ENCODE peak calls at places on chromosomes 12 and 14, in seven cellular contexts. Z is Right ventricle myocardium superior; C is GM12892; I is head of caudate nucleus; V is hepatic stellate cell; M is NCI-H1694 treated with DMSO at 0.1 percent for 48 hours; H is activated T-helper 1 cell treated with anti-CD3 and anti-CD28 coated beads, Interleukin-12 subunit alpha, Interleukin-12 subunit beta, Interleukin-2, Interleukin-4 antibody, amounts not matched to agents 30 ng/mL and 10 ng/mL and 1 ng/mL, durations not matched to agents 14 hours and 24 hours and 36 hours. S is an unnamed sample.

GRCh38 chr14:58789106-58789505 is 151.3 kb downstream of the DACT1 start:
- DNase-seq in Z (no peak), C (no peak), I (no peak), V (no peak), M (no peak), H (no peak), S (no peak)

GRCh38 chr12:106409898-106410297 is 52.4 kb downstream of the POLR3B start:
- DNase-seq in Z (no peak), C (no peak), I (no peak), V (no peak), M (no peak), H (no peak), S (no peak)

GRCh38 chr14:103755060-103755459 is 39.5 kb downstream of the ZFYVE21 start:
- DNase-seq in Z (no peak), C (no peak), I (no peak), V (no peak), M (no peak), H (no peak), S (no peak)

GRCh38 chr12:115522010-115522409 is 755.5 kb downstream of the MED13L start:
- DNase-seq in Z (no peak), C (no peak), I (no peak), V (no peak), M (no peak), H (no peak), S (no peak)

GRCh38 chr12:56751712-56752598 is at the start of gene PRIM1:
- DNase-seq in Z (peak; percentile 92), C (peak; percentile 92), I (peak; percentile 94), V (peak; percentile 91), M (peak; percentile 64), H (peak; percentile 85), S (peak; percentile 85)

GRCh38 chr14:101026341-101026740 is 122.8 kb upstream of the RTL1 start:
- DNase-seq in Z (no peak), C (no peak), I (no peak), V (no peak), M (no peak), H (no peak), S (no peak)

GRCh38 chr12:57089259-57090245 is 638 bp downstream of the NAB2 start:
- DNase-seq in Z (peak; percentile 89), C (no peak), I (peak; percentile 81), V (peak; percentile 65), M (no peak), H (peak; percentile 51), S (no peak)

GRCh38 chr14:31843361-31844091 is 233.6 kb upstream of the ARHGAP5 start:
- DNase-seq in Z (no peak), C (no peak), I (no peak), V (no peak), M (no peak), H (no peak), S (no peak)

GRCh38 chr14:57485635-57486034 is 8.0 kb downstream of the CCDC198 start:
- DNase-seq in Z (no peak), C (no peak), I (no peak), V (no peak), M (no peak), H (no peak), S (no peak)

GRCh38 chr14:66944872-66945271 is 244.4 kb upstream of the GARIN2 start:
- DNase-seq in Z (no peak), C (no peak), I (no peak), V (no peak), M (no peak), H (no peak), S (peak; percentile 14)

GRCh38 chr12:110126557-110126956 is 2.4 kb downstream of the IFT81 start:
- DNase-seq in Z (no peak), C (no peak), I (no peak), V (no peak), M (no peak), H (no peak), S (no peak)

GRCh38 chr12:117112268-117112595 is 13.0 kb upstream of the TESC start:
- DNase-seq in Z (no peak), C (no peak), I (no peak), V (no peak), M (no peak), H (no peak), S (no peak)

GRCh38 chr12:46557539-46558373 is 185.2 kb upstream of the SLC38A2 start:
- DNase-seq in Z (no peak), C (no peak), I (no peak), V (no peak), M (no peak), H (no peak), S (no peak)

GRCh38 chr12:10562306-10562933 is 51.0 kb downstream of the MAGOHB start:
- DNase-seq in Z (no peak), C (no peak), I (no peak), V (no peak), M (peak; percentile 10), H (no peak), S (peak; percentile 18)

GRCh38 chr12:83817730-83818129 is 1094.9 kb downstream of the SLC6A15 start:
- DNase-seq in Z (no peak), C (no peak), I (no peak), V (no peak), M (no peak), H (no peak), S (no peak)

GRCh38 chr12:111645433-111645832 is 40.3 kb downstream of the BRAP start:
- DNase-seq in Z (no peak), C (no peak), I (no peak), V (no peak), M (no peak), H (no peak), S (no peak)

GRCh38 chr14:65446159-65446558 is 33.6 kb downstream of the FUT8 start:
- DNase-seq in Z (no peak), C (no peak), I (no peak), V (no peak), M (no peak), H (no peak), S (no peak)

GRCh38 chr12:116390656-116391335 is 113.3 kb upstream of the MED13L start:
- DNase-seq in Z (no peak), C (no peak), I (no peak), V (no peak), M (no peak), H (no peak), S (no peak)

GRCh38 chr12:106101798-106102197 is 37.0 kb downstream of the NUAK1 start:
- DNase-seq in Z (no peak), C (no peak), I (peak; percentile 62), V (no peak), M (no peak), H (no peak), S (no peak)

GRCh38 chr12:111409403-111410228 is 3.9 kb downstream of the SH2B3 start:
- DNase-seq in Z (peak; percentile 82), C (no peak), I (peak; percentile 39), V (peak; percentile 88), M (no peak), H (no peak), S (no peak)

GRCh38 chr14:85296466-85297210 is 233.3 kb upstream of the FLRT2 start:
- DNase-seq in Z (no peak), C (no peak), I (no peak), V (no peak), M (no peak), H (no peak), S (no peak)

GRCh38 chr14:50023671-50024490 is 92.5 kb downstream of the VCPKMT start:
- DNase-seq in Z (no peak), C (no peak), I (no peak), V (peak; percentile 51), M (no peak), H (no peak), S (no peak)

GRCh38 chr14:38185661-38186060 is 22.0 kb upstream of the SSTR1 start:
- DNase-seq in Z (no peak), C (no peak), I (no peak), V (no peak), M (no peak), H (no peak), S (no peak)

GRCh38 chr12:5889381-5890047 is 55.5 kb downstream of the ANO2 start:
- DNase-seq in Z (no peak), C (no peak), I (no peak), V (no peak), M (no peak), H (no peak), S (no peak)

GRCh38 chr12:25248732-25249131 is 2.0 kb downstream of the KRAS start:
- DNase-seq in Z (no peak), C (no peak), I (no peak), V (no peak), M (no peak), H (no peak), S (no peak)

GRCh38 chr12:94208433-94208921 is 60.1 kb downstream of the PLXNC1 start:
- DNase-seq in Z (no peak), C (no peak), I (no peak), V (no peak), M (no peak), H (peak; percentile 11), S (no peak)

GRCh38 chr14:67620217-67620789 is 583 bp downstream of the ARG2 start:
- DNase-seq in Z (no peak), C (no peak), I (peak; percentile 65), V (peak; percentile 7), M (no peak), H (no peak), S (peak; percentile 47)

GRCh38 chr12:52903855-52904508 is 894 bp downstream of the KRT8 start:
- DNase-seq in Z (peak; percentile 58), C (peak; percentile 49), I (no peak), V (no peak), M (no peak), H (peak; percentile 8), S (peak; percentile 56)

GRCh38 chr12:96258451-96258933 is 64.3 kb downstream of the ELK3 start:
- DNase-seq in Z (peak; percentile 75), C (no peak), I (no peak), V (peak; percentile 63), M (peak; percentile 35), H (no peak), S (no peak)

GRCh38 chr12:1318327-1319031 is 275.9 kb downstream of the FBXL14 start:
- DNase-seq in Z (no peak), C (no peak), I (peak; percentile 60), V (no peak), M (peak; percentile 90), H (no peak), S (peak; percentile 26)

GRCh38 chr12:80553316-80553715 is 109.3 kb downstream of the PTPRQ start:
- DNase-seq in Z (no peak), C (no peak), I (no peak), V (peak; percentile 52), M (no peak), H (no peak), S (no peak)

GRCh38 chr14:32006267-32007110 is 70.6 kb upstream of the ARHGAP5 start:
- DNase-seq in Z (no peak), C (no peak), I (no peak), V (no peak), M (no peak), H (no peak), S (no peak)

GRCh38 chr14:106518054-106518943 is 991.9 kb downstream of the TMEM121 start:
- DNase-seq in Z (peak; percentile 64), C (no peak), I (peak; percentile 44), V (no peak), M (peak; percentile 31), H (peak; percentile 68), S (no peak)

GRCh38 chr12:129629901-129630300 is 273.9 kb downstream of the TMEM132D start:
- DNase-seq in Z (no peak), C (no peak), I (no peak), V (no peak), M (no peak), H (no peak), S (no peak)

GRCh38 chr12:106369624-106370346 is 12.2 kb downstream of the POLR3B start:
- DNase-seq in Z (no peak), C (no peak), I (no peak), V (peak; percentile 49), M (no peak), H (no peak), S (no peak)

GRCh38 chr14:71687115-71687836 is 245.0 kb upstream of the RGS6 start:
- DNase-seq in Z (no peak), C (no peak), I (no peak), V (no peak), M (no peak), H (no peak), S (no peak)

GRCh38 chr14:101991336-101991735 is 27.0 kb downstream of the DYNC1H1 start:
- DNase-seq in Z (no peak), C (no peak), I (no peak), V (no peak), M (no peak), H (no peak), S (no peak)

GRCh38 chr14:104356738-104357688 is 218.6 kb downstream of the KIF26A start:
- DNase-seq in Z (peak; percentile 22), C (no peak), I (no peak), V (no peak), M (no peak), H (no peak), S (no peak)